ENCODE peak calls at places on chromosomes 6 and 20, in six cellular contexts. One of them, this sample, is unnamed.

GRCh38 chr6:42704251-42704936 is 18.0 kb downstream of the PRPH2 start:
- DNase-seq in epithelial cell of prostate: no peak
- DNase-seq in T-helper 17 cell: no peak
- DNase-seq in activated naive CD4-positive, alpha-beta T cell treated with anti-CD3 and anti-CD28 coated beads, Interleukin-2, amount 50 U/mL, for 16 hours: no peak
- DNase-seq in Kasumi-1: no peak
- DNase-seq in foreskin fibroblast: no peak
- DNase-seq in this sample: no peak

GRCh38 chr6:39642300-39642699 is 82.9 kb downstream of the KIF6 start:
- DNase-seq in epithelial cell of prostate: no peak
- DNase-seq in T-helper 17 cell: no peak
- DNase-seq in activated naive CD4-positive, alpha-beta T cell treated with anti-CD3 and anti-CD28 coated beads, Interleukin-2, amount 50 U/mL, for 16 hours: no peak
- DNase-seq in Kasumi-1: no peak
- DNase-seq in foreskin fibroblast: no peak
- DNase-seq in this sample: no peak

GRCh38 chr6:13226071-13226470 is 102.3 kb downstream of the TBC1D7 start:
- DNase-seq in epithelial cell of prostate: no peak
- DNase-seq in T-helper 17 cell: no peak
- DNase-seq in activated naive CD4-positive, alpha-beta T cell treated with anti-CD3 and anti-CD28 coated beads, Interleukin-2, amount 50 U/mL, for 16 hours: no peak
- DNase-seq in Kasumi-1: no peak
- DNase-seq in foreskin fibroblast: no peak
- DNase-seq in this sample: no peak

GRCh38 chr6:139249387-139249786 is 42.4 kb downstream of the TXLNB start:
- DNase-seq in epithelial cell of prostate: no peak
- DNase-seq in T-helper 17 cell: no peak
- DNase-seq in activated naive CD4-positive, alpha-beta T cell treated with anti-CD3 and anti-CD28 coated beads, Interleukin-2, amount 50 U/mL, for 16 hours: peak
- DNase-seq in Kasumi-1: no peak
- DNase-seq in foreskin fibroblast: peak
- DNase-seq in this sample: no peak

GRCh38 chr6:162090734-162091133 is 636.8 kb downstream of the PRKN start:
- DNase-seq in epithelial cell of prostate: no peak
- DNase-seq in T-helper 17 cell: no peak
- DNase-seq in activated naive CD4-positive, alpha-beta T cell treated with anti-CD3 and anti-CD28 coated beads, Interleukin-2, amount 50 U/mL, for 16 hours: no peak
- DNase-seq in Kasumi-1: no peak
- DNase-seq in foreskin fibroblast: peak
- DNase-seq in this sample: peak

GRCh38 chr20:48669946-48670630 is 157.7 kb downstream of the PREX1 start:
- DNase-seq in epithelial cell of prostate: no peak
- DNase-seq in T-helper 17 cell: no peak
- DNase-seq in activated naive CD4-positive, alpha-beta T cell treated with anti-CD3 and anti-CD28 coated beads, Interleukin-2, amount 50 U/mL, for 16 hours: no peak
- DNase-seq in Kasumi-1: peak
- DNase-seq in foreskin fibroblast: no peak
- DNase-seq in this sample: no peak

GRCh38 chr20:25220810-25221591 is 25.5 kb downstream of the ENTPD6 start:
- DNase-seq in epithelial cell of prostate: no peak
- DNase-seq in T-helper 17 cell: no peak
- DNase-seq in activated naive CD4-positive, alpha-beta T cell treated with anti-CD3 and anti-CD28 coated beads, Interleukin-2, amount 50 U/mL, for 16 hours: no peak
- DNase-seq in Kasumi-1: no peak
- DNase-seq in foreskin fibroblast: no peak
- DNase-seq in this sample: peak

GRCh38 chr6:33075568-33076405 is at the start of gene HLA-DPB1:
- DNase-seq in epithelial cell of prostate: no peak
- DNase-seq in T-helper 17 cell: no peak
- DNase-seq in activated naive CD4-positive, alpha-beta T cell treated with anti-CD3 and anti-CD28 coated beads, Interleukin-2, amount 50 U/mL, for 16 hours: no peak
- DNase-seq in Kasumi-1: peak
- DNase-seq in foreskin fibroblast: peak
- DNase-seq in this sample: peak

GRCh38 chr6:1665214-1665613 is 55.5 kb downstream of the FOXC1 start:
- DNase-seq in epithelial cell of prostate: no peak
- DNase-seq in T-helper 17 cell: no peak
- DNase-seq in activated naive CD4-positive, alpha-beta T cell treated with anti-CD3 and anti-CD28 coated beads, Interleukin-2, amount 50 U/mL, for 16 hours: no peak
- DNase-seq in Kasumi-1: no peak
- DNase-seq in foreskin fibroblast: no peak
- DNase-seq in this sample: no peak

GRCh38 chr6:15329154-15329781 is 83.4 kb downstream of the JARID2 start:
- DNase-seq in epithelial cell of prostate: no peak
- DNase-seq in T-helper 17 cell: no peak
- DNase-seq in activated naive CD4-positive, alpha-beta T cell treated with anti-CD3 and anti-CD28 coated beads, Interleukin-2, amount 50 U/mL, for 16 hours: no peak
- DNase-seq in Kasumi-1: no peak
- DNase-seq in foreskin fibroblast: peak
- DNase-seq in this sample: peak

GRCh38 chr6:10416863-10417641 is 2.2 kb upstream of the TFAP2A start:
- DNase-seq in epithelial cell of prostate: no peak
- DNase-seq in T-helper 17 cell: no peak
- DNase-seq in activated naive CD4-positive, alpha-beta T cell treated with anti-CD3 and anti-CD28 coated beads, Interleukin-2, amount 50 U/mL, for 16 hours: no peak
- DNase-seq in Kasumi-1: no peak
- DNase-seq in foreskin fibroblast: no peak
- DNase-seq in this sample: no peak

GRCh38 chr20:31870703-31871601 is 518 bp downstream of the TTLL9 start:
- DNase-seq in epithelial cell of prostate: no peak
- DNase-seq in T-helper 17 cell: no peak
- DNase-seq in activated naive CD4-positive, alpha-beta T cell treated with anti-CD3 and anti-CD28 coated beads, Interleukin-2, amount 50 U/mL, for 16 hours: no peak
- DNase-seq in Kasumi-1: no peak
- DNase-seq in foreskin fibroblast: no peak
- DNase-seq in this sample: no peak

GRCh38 chr20:8244637-8245036 is 112.6 kb downstream of the PLCB1 start:
- DNase-seq in epithelial cell of prostate: no peak
- DNase-seq in T-helper 17 cell: no peak
- DNase-seq in activated naive CD4-positive, alpha-beta T cell treated with anti-CD3 and anti-CD28 coated beads, Interleukin-2, amount 50 U/mL, for 16 hours: no peak
- DNase-seq in Kasumi-1: no peak
- DNase-seq in foreskin fibroblast: peak
- DNase-seq in this sample: no peak

GRCh38 chr6:162921062-162921461 is 193.3 kb downstream of the PACRG start:
- DNase-seq in epithelial cell of prostate: no peak
- DNase-seq in T-helper 17 cell: no peak
- DNase-seq in activated naive CD4-positive, alpha-beta T cell treated with anti-CD3 and anti-CD28 coated beads, Interleukin-2, amount 50 U/mL, for 16 hours: no peak
- DNase-seq in Kasumi-1: no peak
- DNase-seq in foreskin fibroblast: no peak
- DNase-seq in this sample: no peak

GRCh38 chr6:141153563-141153962 is 979.2 kb upstream of the GJE1 start:
- DNase-seq in epithelial cell of prostate: no peak
- DNase-seq in T-helper 17 cell: no peak
- DNase-seq in activated naive CD4-positive, alpha-beta T cell treated with anti-CD3 and anti-CD28 coated beads, Interleukin-2, amount 50 U/mL, for 16 hours: peak
- DNase-seq in Kasumi-1: no peak
- DNase-seq in foreskin fibroblast: no peak
- DNase-seq in this sample: no peak

GRCh38 chr6:130252527-130253237 is 29.9 kb upstream of the SAMD3 start:
- DNase-seq in epithelial cell of prostate: no peak
- DNase-seq in T-helper 17 cell: no peak
- DNase-seq in activated naive CD4-positive, alpha-beta T cell treated with anti-CD3 and anti-CD28 coated beads, Interleukin-2, amount 50 U/mL, for 16 hours: no peak
- DNase-seq in Kasumi-1: no peak
- DNase-seq in foreskin fibroblast: no peak
- DNase-seq in this sample: no peak

This sample was measured in RCC 7860.